ENCODE peak calls at places on chromosomes 13 and 19, in ten cellular contexts. One of them, this sample, is unnamed.
A peak's percentile ranks its signal among the peaks of the same experiment; 100 is the strongest.

GRCh38 chr13:83007226-83007625 is 875.0 kb downstream of the SLITRK1 start:
- DNase-seq in activated T-cell treated with anti-CD3 and anti-CD28 coated beads for 1 hour: no peak
- DNase-seq in T-cell: no peak
- DNase-seq in WTC11: no peak
- DNase-seq in EH: no peak
- DNase-seq in smooth muscle cell of the brain vasculature: no peak
- DNase-seq in right atrium auricular region: no peak
- DNase-seq in AG09319: no peak
- DNase-seq in activated naive CD8-positive, alpha-beta T cell treated with anti-CD3 and anti-CD28 coated beads for 36 hours: no peak
- DNase-seq in body of pancreas: no peak
- DNase-seq in this sample: no peak

GRCh38 chr13:45178349-45179142 is 22.3 kb downstream of the KCTD4 start:
- DNase-seq in activated naive CD8-positive, alpha-beta T cell treated with anti-CD3 and anti-CD28 coated beads for 36 hours: peak; percentile 22
- DNase-seq in EH: peak; percentile 71
- DNase-seq in AG09319: no peak
- DNase-seq in right atrium auricular region: no peak
- DNase-seq in body of pancreas: no peak
- DNase-seq in T-cell: no peak
- DNase-seq in smooth muscle cell of the brain vasculature: no peak
- DNase-seq in activated T-cell treated with anti-CD3 and anti-CD28 coated beads for 1 hour: no peak
- DNase-seq in WTC11: no peak
- DNase-seq in this sample: no peak

GRCh38 chr13:46796129-46796514 is 839 bp downstream of the ESD start:
- DNase-seq in right atrium auricular region: no peak
- DNase-seq in AG09319: no peak
- DNase-seq in activated T-cell treated with anti-CD3 and anti-CD28 coated beads for 1 hour: no peak
- DNase-seq in WTC11: no peak
- DNase-seq in activated naive CD8-positive, alpha-beta T cell treated with anti-CD3 and anti-CD28 coated beads for 36 hours: no peak
- DNase-seq in smooth muscle cell of the brain vasculature: no peak
- DNase-seq in EH: no peak
- DNase-seq in body of pancreas: no peak
- DNase-seq in T-cell: no peak
- DNase-seq in this sample: no peak

GRCh38 chr19:1221904-1222255 is 15.9 kb downstream of the CBARP start:
- DNase-seq in WTC11: no peak
- DNase-seq in EH: no peak
- DNase-seq in AG09319: no peak
- DNase-seq in activated naive CD8-positive, alpha-beta T cell treated with anti-CD3 and anti-CD28 coated beads for 36 hours: no peak
- DNase-seq in T-cell: no peak
- DNase-seq in right atrium auricular region: no peak
- DNase-seq in activated T-cell treated with anti-CD3 and anti-CD28 coated beads for 1 hour: no peak
- DNase-seq in body of pancreas: no peak
- DNase-seq in smooth muscle cell of the brain vasculature: no peak
- DNase-seq in this sample: no peak

GRCh38 chr13:112073245-112074138 is 6.5 kb downstream of the SOX1 start:
- DNase-seq in AG09319: no peak
- DNase-seq in smooth muscle cell of the brain vasculature: no peak
- DNase-seq in WTC11: peak; percentile 78
- DNase-seq in EH: no peak
- DNase-seq in body of pancreas: no peak
- DNase-seq in T-cell: no peak
- DNase-seq in right atrium auricular region: no peak
- DNase-seq in activated naive CD8-positive, alpha-beta T cell treated with anti-CD3 and anti-CD28 coated beads for 36 hours: no peak
- DNase-seq in activated T-cell treated with anti-CD3 and anti-CD28 coated beads for 1 hour: no peak
- DNase-seq in this sample: no peak

GRCh38 chr19:4744451-4745170 is 21.0 kb upstream of the DPP9 start:
- DNase-seq in activated T-cell treated with anti-CD3 and anti-CD28 coated beads for 1 hour: no peak
- DNase-seq in activated naive CD8-positive, alpha-beta T cell treated with anti-CD3 and anti-CD28 coated beads for 36 hours: no peak
- DNase-seq in body of pancreas: peak; percentile 34
- DNase-seq in EH: peak; percentile 89
- DNase-seq in T-cell: no peak
- DNase-seq in WTC11: no peak
- DNase-seq in right atrium auricular region: peak; percentile 59
- DNase-seq in AG09319: peak; percentile 77
- DNase-seq in smooth muscle cell of the brain vasculature: no peak
- DNase-seq in this sample: no peak

GRCh38 chr19:40717880-40718773 is 1.2 kb downstream of the ITPKC start:
- DNase-seq in T-cell: no peak
- DNase-seq in AG09319: no peak
- DNase-seq in EH: peak; percentile 27
- DNase-seq in body of pancreas: peak; percentile 52
- DNase-seq in activated naive CD8-positive, alpha-beta T cell treated with anti-CD3 and anti-CD28 coated beads for 36 hours: peak; percentile 3
- DNase-seq in WTC11: no peak
- DNase-seq in activated T-cell treated with anti-CD3 and anti-CD28 coated beads for 1 hour: no peak
- DNase-seq in right atrium auricular region: no peak
- DNase-seq in smooth muscle cell of the brain vasculature: no peak
- DNase-seq in this sample: no peak

GRCh38 chr19:46388311-46389095 is 24.9 kb downstream of the CCDC8 start:
- DNase-seq in smooth muscle cell of the brain vasculature: no peak
- DNase-seq in T-cell: no peak
- DNase-seq in EH: no peak
- DNase-seq in activated naive CD8-positive, alpha-beta T cell treated with anti-CD3 and anti-CD28 coated beads for 36 hours: no peak
- DNase-seq in activated T-cell treated with anti-CD3 and anti-CD28 coated beads for 1 hour: no peak
- DNase-seq in right atrium auricular region: no peak
- DNase-seq in body of pancreas: no peak
- DNase-seq in WTC11: no peak
- DNase-seq in AG09319: no peak
- DNase-seq in this sample: no peak

GRCh38 chr13:59444210-59444857 is 719.4 kb downstream of the DIAPH3 start:
- DNase-seq in WTC11: no peak
- DNase-seq in activated T-cell treated with anti-CD3 and anti-CD28 coated beads for 1 hour: no peak
- DNase-seq in right atrium auricular region: no peak
- DNase-seq in smooth muscle cell of the brain vasculature: no peak
- DNase-seq in EH: no peak
- DNase-seq in activated naive CD8-positive, alpha-beta T cell treated with anti-CD3 and anti-CD28 coated beads for 36 hours: no peak
- DNase-seq in body of pancreas: no peak
- DNase-seq in AG09319: no peak
- DNase-seq in T-cell: no peak
- DNase-seq in this sample: no peak

GRCh38 chr13:26468203-26468602 is 89.3 kb upstream of the WASF3 start:
- DNase-seq in WTC11: no peak
- DNase-seq in activated T-cell treated with anti-CD3 and anti-CD28 coated beads for 1 hour: no peak
- DNase-seq in AG09319: no peak
- DNase-seq in EH: no peak
- DNase-seq in body of pancreas: no peak
- DNase-seq in activated naive CD8-positive, alpha-beta T cell treated with anti-CD3 and anti-CD28 coated beads for 36 hours: no peak
- DNase-seq in T-cell: no peak
- DNase-seq in right atrium auricular region: peak; percentile 34
- DNase-seq in smooth muscle cell of the brain vasculature: no peak
- DNase-seq in this sample: no peak

GRCh38 chr19:49581007-49581508 is at the start of gene PRRG2:
- DNase-seq in AG09319: no peak
- DNase-seq in WTC11: peak; percentile 61
- DNase-seq in activated T-cell treated with anti-CD3 and anti-CD28 coated beads for 1 hour: no peak
- DNase-seq in smooth muscle cell of the brain vasculature: no peak
- DNase-seq in T-cell: no peak
- DNase-seq in EH: no peak
- DNase-seq in activated naive CD8-positive, alpha-beta T cell treated with anti-CD3 and anti-CD28 coated beads for 36 hours: no peak
- DNase-seq in body of pancreas: peak; percentile 82
- DNase-seq in right atrium auricular region: no peak
- DNase-seq in this sample: no peak

GRCh38 chr19:15673176-15673654 is 328 bp downstream of the CYP4F12 start:
- DNase-seq in EH: no peak
- DNase-seq in activated T-cell treated with anti-CD3 and anti-CD28 coated beads for 1 hour: no peak
- DNase-seq in activated naive CD8-positive, alpha-beta T cell treated with anti-CD3 and anti-CD28 coated beads for 36 hours: no peak
- DNase-seq in WTC11: no peak
- DNase-seq in T-cell: no peak
- DNase-seq in right atrium auricular region: no peak
- DNase-seq in body of pancreas: no peak
- DNase-seq in smooth muscle cell of the brain vasculature: no peak
- DNase-seq in AG09319: no peak
- DNase-seq in this sample: no peak

GRCh38 chr13:106143930-106144709 is 391.3 kb downstream of the EFNB2 start:
- DNase-seq in right atrium auricular region: no peak
- DNase-seq in smooth muscle cell of the brain vasculature: no peak
- DNase-seq in T-cell: no peak
- DNase-seq in body of pancreas: peak; percentile 45
- DNase-seq in AG09319: no peak
- DNase-seq in EH: no peak
- DNase-seq in activated T-cell treated with anti-CD3 and anti-CD28 coated beads for 1 hour: no peak
- DNase-seq in WTC11: no peak
- DNase-seq in activated naive CD8-positive, alpha-beta T cell treated with anti-CD3 and anti-CD28 coated beads for 36 hours: no peak
- DNase-seq in this sample: no peak

GRCh38 chr13:95471960-95472359 is 80.6 kb upstream of the CLDN10 start:
- DNase-seq in right atrium auricular region: no peak
- DNase-seq in WTC11: no peak
- DNase-seq in AG09319: no peak
- DNase-seq in EH: no peak
- DNase-seq in activated naive CD8-positive, alpha-beta T cell treated with anti-CD3 and anti-CD28 coated beads for 36 hours: no peak
- DNase-seq in T-cell: no peak
- DNase-seq in body of pancreas: no peak
- DNase-seq in activated T-cell treated with anti-CD3 and anti-CD28 coated beads for 1 hour: no peak
- DNase-seq in smooth muscle cell of the brain vasculature: no peak
- DNase-seq in this sample: no peak

GRCh38 chr13:75226755-75227435 is 255.1 kb downstream of the TBC1D4 start:
- DNase-seq in activated naive CD8-positive, alpha-beta T cell treated with anti-CD3 and anti-CD28 coated beads for 36 hours: no peak
- DNase-seq in T-cell: no peak
- DNase-seq in WTC11: no peak
- DNase-seq in right atrium auricular region: no peak
- DNase-seq in activated T-cell treated with anti-CD3 and anti-CD28 coated beads for 1 hour: no peak
- DNase-seq in EH: peak; percentile 88
- DNase-seq in body of pancreas: no peak
- DNase-seq in AG09319: peak; percentile 66
- DNase-seq in smooth muscle cell of the brain vasculature: no peak
- DNase-seq in this sample: no peak

GRCh38 chr13:52025475-52026245 is 1.2 kb downstream of the UTP14C start:
- DNase-seq in activated T-cell treated with anti-CD3 and anti-CD28 coated beads for 1 hour: no peak
- DNase-seq in AG09319: no peak
- DNase-seq in body of pancreas: no peak
- DNase-seq in WTC11: no peak
- DNase-seq in smooth muscle cell of the brain vasculature: no peak
- DNase-seq in right atrium auricular region: no peak
- DNase-seq in EH: no peak
- DNase-seq in activated naive CD8-positive, alpha-beta T cell treated with anti-CD3 and anti-CD28 coated beads for 36 hours: no peak
- DNase-seq in T-cell: no peak
- DNase-seq in this sample: no peak

GRCh38 chr19:56732974-56733373 is 61.4 kb upstream of the ZNF835 start:
- DNase-seq in EH: no peak
- DNase-seq in body of pancreas: no peak
- DNase-seq in AG09319: no peak
- DNase-seq in WTC11: no peak
- DNase-seq in activated naive CD8-positive, alpha-beta T cell treated with anti-CD3 and anti-CD28 coated beads for 36 hours: no peak
- DNase-seq in activated T-cell treated with anti-CD3 and anti-CD28 coated beads for 1 hour: no peak
- DNase-seq in T-cell: no peak
- DNase-seq in smooth muscle cell of the brain vasculature: no peak
- DNase-seq in right atrium auricular region: no peak
- DNase-seq in this sample: no peak

GRCh38 chr13:30033681-30034447 is 183.4 kb upstream of the UBL3 start:
- DNase-seq in WTC11: no peak
- DNase-seq in EH: peak; percentile 97
- DNase-seq in smooth muscle cell of the brain vasculature: peak; percentile 49
- DNase-seq in AG09319: peak; percentile 73
- DNase-seq in activated naive CD8-positive, alpha-beta T cell treated with anti-CD3 and anti-CD28 coated beads for 36 hours: no peak
- DNase-seq in T-cell: no peak
- DNase-seq in right atrium auricular region: no peak
- DNase-seq in activated T-cell treated with anti-CD3 and anti-CD28 coated beads for 1 hour: no peak
- DNase-seq in body of pancreas: no peak
- DNase-seq in this sample: no peak

GRCh38 chr19:32688315-32688714 is 3.3 kb upstream of the NUDT19 start:
- DNase-seq in activated T-cell treated with anti-CD3 and anti-CD28 coated beads for 1 hour: no peak
- DNase-seq in AG09319: no peak
- DNase-seq in WTC11: no peak
- DNase-seq in T-cell: no peak
- DNase-seq in smooth muscle cell of the brain vasculature: no peak
- DNase-seq in right atrium auricular region: no peak
- DNase-seq in activated naive CD8-positive, alpha-beta T cell treated with anti-CD3 and anti-CD28 coated beads for 36 hours: no peak
- DNase-seq in EH: no peak
- DNase-seq in body of pancreas: no peak
- DNase-seq in this sample: no peak

GRCh38 chr19:1401138-1401888 is at the start of gene GAMT:
- DNase-seq in EH: peak; percentile 49
- DNase-seq in activated T-cell treated with anti-CD3 and anti-CD28 coated beads for 1 hour: peak; percentile 55
- DNase-seq in WTC11: peak; percentile 51
- DNase-seq in body of pancreas: peak; percentile 62
- DNase-seq in T-cell: no peak
- DNase-seq in smooth muscle cell of the brain vasculature: no peak
- DNase-seq in AG09319: no peak
- DNase-seq in right atrium auricular region: no peak
- DNase-seq in activated naive CD8-positive, alpha-beta T cell treated with anti-CD3 and anti-CD28 coated beads for 36 hours: peak; percentile 63
- DNase-seq in this sample: no peak

GRCh38 chr13:29621401-29621800 is 25.9 kb upstream of the SLC7A1 start:
- DNase-seq in WTC11: no peak
- DNase-seq in body of pancreas: no peak
- DNase-seq in smooth muscle cell of the brain vasculature: no peak
- DNase-seq in EH: peak; percentile 84
- DNase-seq in right atrium auricular region: no peak
- DNase-seq in AG09319: no peak
- DNase-seq in T-cell: no peak
- DNase-seq in activated naive CD8-positive, alpha-beta T cell treated with anti-CD3 and anti-CD28 coated beads for 36 hours: no peak
- DNase-seq in activated T-cell treated with anti-CD3 and anti-CD28 coated beads for 1 hour: no peak
- DNase-seq in this sample: no peak

GRCh38 chr19:2618611-2619010 is 83.9 kb downstream of the GNG7 start:
- DNase-seq in activated naive CD8-positive, alpha-beta T cell treated with anti-CD3 and anti-CD28 coated beads for 36 hours: peak; percentile 76
- DNase-seq in right atrium auricular region: no peak
- DNase-seq in T-cell: peak; percentile 54
- DNase-seq in WTC11: no peak
- DNase-seq in smooth muscle cell of the brain vasculature: no peak
- DNase-seq in activated T-cell treated with anti-CD3 and anti-CD28 coated beads for 1 hour: peak; percentile 59
- DNase-seq in AG09319: no peak
- DNase-seq in EH: peak; percentile 60
- DNase-seq in body of pancreas: no peak
- DNase-seq in this sample: no peak

GRCh38 chr19:12544401-12544876 is 6.8 kb downstream of the ZNF564 start:
- DNase-seq in activated naive CD8-positive, alpha-beta T cell treated with anti-CD3 and anti-CD28 coated beads for 36 hours: no peak
- DNase-seq in smooth muscle cell of the brain vasculature: no peak
- DNase-seq in EH: no peak
- DNase-seq in right atrium auricular region: no peak
- DNase-seq in body of pancreas: no peak
- DNase-seq in T-cell: no peak
- DNase-seq in AG09319: no peak
- DNase-seq in activated T-cell treated with anti-CD3 and anti-CD28 coated beads for 1 hour: no peak
- DNase-seq in WTC11: no peak
- DNase-seq in this sample: peak; percentile 65

GRCh38 chr13:49097374-49097773 is 121.7 kb downstream of the FNDC3A start:
- DNase-seq in right atrium auricular region: no peak
- DNase-seq in AG09319: peak; percentile 31
- DNase-seq in body of pancreas: no peak
- DNase-seq in smooth muscle cell of the brain vasculature: peak; percentile 67
- DNase-seq in EH: peak; percentile 76
- DNase-seq in WTC11: no peak
- DNase-seq in activated naive CD8-positive, alpha-beta T cell treated with anti-CD3 and anti-CD28 coated beads for 36 hours: no peak
- DNase-seq in T-cell: no peak
- DNase-seq in activated T-cell treated with anti-CD3 and anti-CD28 coated beads for 1 hour: no peak
- DNase-seq in this sample: no peak

GRCh38 chr19:29596885-29597525 is 9.1 kb upstream of the POP4 start:
- DNase-seq in AG09319: no peak
- DNase-seq in smooth muscle cell of the brain vasculature: no peak
- DNase-seq in activated naive CD8-positive, alpha-beta T cell treated with anti-CD3 and anti-CD28 coated beads for 36 hours: no peak
- DNase-seq in EH: peak; percentile 35
- DNase-seq in T-cell: no peak
- DNase-seq in right atrium auricular region: no peak
- DNase-seq in activated T-cell treated with anti-CD3 and anti-CD28 coated beads for 1 hour: no peak
- DNase-seq in body of pancreas: no peak
- DNase-seq in WTC11: no peak
- DNase-seq in this sample: no peak

GRCh38 chr19:10516671-10517286 is 468 bp downstream of the S1PR5 start:
- DNase-seq in right atrium auricular region: no peak
- DNase-seq in smooth muscle cell of the brain vasculature: no peak
- DNase-seq in activated naive CD8-positive, alpha-beta T cell treated with anti-CD3 and anti-CD28 coated beads for 36 hours: no peak
- DNase-seq in EH: peak; percentile 57
- DNase-seq in body of pancreas: peak; percentile 27
- DNase-seq in WTC11: no peak
- DNase-seq in T-cell: no peak
- DNase-seq in AG09319: no peak
- DNase-seq in activated T-cell treated with anti-CD3 and anti-CD28 coated beads for 1 hour: no peak
- DNase-seq in this sample: no peak

GRCh38 chr19:17455711-17456123 is 5.0 kb downstream of the NXNL1 start:
- DNase-seq in right atrium auricular region: no peak
- DNase-seq in AG09319: no peak
- DNase-seq in activated T-cell treated with anti-CD3 and anti-CD28 coated beads for 1 hour: no peak
- DNase-seq in smooth muscle cell of the brain vasculature: no peak
- DNase-seq in activated naive CD8-positive, alpha-beta T cell treated with anti-CD3 and anti-CD28 coated beads for 36 hours: no peak
- DNase-seq in EH: no peak
- DNase-seq in T-cell: no peak
- DNase-seq in WTC11: peak; percentile 46
- DNase-seq in body of pancreas: peak; percentile 33
- DNase-seq in this sample: no peak

GRCh38 chr13:111177081-111177711 is 62.1 kb downstream of the ARHGEF7 start:
- DNase-seq in right atrium auricular region: peak; percentile 67
- DNase-seq in smooth muscle cell of the brain vasculature: peak; percentile 60
- DNase-seq in AG09319: no peak
- DNase-seq in body of pancreas: peak; percentile 40
- DNase-seq in activated naive CD8-positive, alpha-beta T cell treated with anti-CD3 and anti-CD28 coated beads for 36 hours: peak; percentile 34
- DNase-seq in EH: peak; percentile 41
- DNase-seq in activated T-cell treated with anti-CD3 and anti-CD28 coated beads for 1 hour: peak; percentile 20
- DNase-seq in T-cell: peak; percentile 66
- DNase-seq in WTC11: no peak
- DNase-seq in this sample: peak; percentile 91